ENCODE peak calls at places on chromosomes 4 and X, in four cellular contexts. G is WTC11, K is K562, A is HepG2. C is an unnamed sample.
A peak's percentile ranks its signal among the peaks of the same experiment; 100 is the strongest.

GRCh38 chr4:173538148-173538902 is 8.3 kb upstream of the HAND2 start:
- DNase-seq in K (no peak), A (no peak), G (peak; percentile 49), C (peak; percentile 39)

GRCh38 chr4:41318839-41319530 is 62.3 kb downstream of the UCHL1 start:
- DNase-seq in A (peak; percentile 4), K (no peak), G (no peak), C (no peak)

GRCh38 chr4:138702471-138702870 is 313.1 kb upstream of the NOCT start:
- DNase-seq in G (no peak), K (no peak), A (no peak), C (no peak)

GRCh38 chrX:64975491-64975890 is 759 bp downstream of the ZC4H2 start:
- DNase-seq in G (peak; percentile 38), A (peak; percentile 2), K (no peak), C (peak; percentile 25)

GRCh38 chr4:101515099-101515498 is 167.8 kb upstream of the PPP3CA start:
- DNase-seq in A (no peak), G (no peak), K (no peak), C (no peak)

GRCh38 chrX:152444338-152444737 is 6.8 kb downstream of the GABRA3 start:
- DNase-seq in A (no peak), G (no peak), K (no peak), C (no peak)

GRCh38 chrX:8084023-8084422 is 87.0 kb downstream of the VCX2 start:
- DNase-seq in K (no peak), G (no peak), A (no peak), C (no peak)

GRCh38 chr4:159290321-159291030 is 187.6 kb downstream of the RAPGEF2 start:
- DNase-seq in K (no peak), A (no peak), G (no peak), C (no peak)

GRCh38 chr4:161287678-161288352 is 876.0 kb downstream of the FSTL5 start:
- DNase-seq in K (no peak), G (no peak), A (no peak), C (peak; percentile 4)

GRCh38 chr4:14837860-14838259 is 164.4 kb upstream of the CPEB2 start:
- DNase-seq in K (no peak), G (peak; percentile 19), A (no peak), C (no peak)

GRCh38 chrX:56763556-56764152 is 34.6 kb downstream of the NBDY start:
- DNase-seq in G (no peak), K (no peak), A (peak; percentile 15), C (peak; percentile 35)

GRCh38 chr4:184807797-184808718 is 17.7 kb downstream of the ACSL1 start:
- DNase-seq in K (no peak), A (peak; percentile 85), G (peak; percentile 62), C (no peak)

GRCh38 chr4:98343640-98344039 is 82.5 kb downstream of the RAP1GDS1 start:
- DNase-seq in K (no peak), A (no peak), G (no peak), C (no peak)

GRCh38 chr4:113837397-113837796 is 75.9 kb upstream of the CAMK2D start:
- DNase-seq in G (no peak), A (no peak), K (no peak), C (no peak)

GRCh38 chrX:37986893-37987292 is 19.5 kb upstream of the SYTL5 start:
- DNase-seq in K (no peak), G (no peak), A (peak; percentile 10), C (no peak)

GRCh38 chr4:131258361-131258760 is 1890.7 kb upstream of the PCDH10 start:
- DNase-seq in K (no peak), A (no peak), G (no peak), C (no peak)

GRCh38 chr4:111209706-111210105 is 586.8 kb upstream of the PITX2 start:
- DNase-seq in A (no peak), G (no peak), K (no peak), C (no peak)

GRCh38 chr4:13427599-13428325 is 56.4 kb downstream of the RAB28 start:
- DNase-seq in A (no peak), G (no peak), K (no peak), C (no peak)

GRCh38 chr4:78612398-78613005 is 60.9 kb downstream of the ANXA3 start:
- DNase-seq in A (peak; percentile 21), G (no peak), K (no peak), C (peak; percentile 14)

GRCh38 chr4:18568600-18568999 is 547.0 kb upstream of the LCORL start:
- DNase-seq in A (no peak), K (no peak), G (no peak), C (no peak)

GRCh38 chr4:162644346-162644745 is 480.5 kb upstream of the FSTL5 start:
- DNase-seq in G (no peak), K (no peak), A (no peak), C (no peak)

GRCh38 chrX:45715787-45716186 is 515.1 kb upstream of the DIPK2B start:
- DNase-seq in G (no peak), A (no peak), K (no peak), C (no peak)

GRCh38 chr4:3440979-3441500 is 728 bp upstream of the HGFAC start:
- DNase-seq in A (no peak), K (no peak), G (no peak), C (no peak)

GRCh38 chrX:67779099-67779498 is 235.3 kb downstream of the AR start:
- DNase-seq in A (no peak), K (no peak), G (no peak), C (no peak)

DNA sequence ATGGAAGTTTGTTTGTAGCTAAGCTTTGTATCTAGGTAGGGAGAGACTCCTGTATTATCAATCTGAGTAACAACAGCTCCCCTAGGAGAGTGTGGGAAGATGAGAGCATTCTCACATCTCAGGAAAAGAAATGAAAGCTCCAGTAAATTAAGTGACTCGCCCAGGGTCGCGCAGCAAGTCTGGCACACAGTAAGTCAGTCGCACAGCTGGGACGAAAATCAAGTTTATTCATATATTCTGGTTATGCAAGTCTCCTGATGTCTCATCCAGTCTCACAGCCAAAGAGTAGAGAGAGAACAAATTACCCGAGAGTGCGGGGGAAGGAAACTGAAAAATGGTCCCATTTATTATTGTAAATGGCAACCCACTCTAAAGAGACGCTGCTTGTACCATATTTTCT is 216.1 kb downstream of the STK32B start:
- DNase-seq in G (no peak), A (no peak), K (no peak), C (no peak)
- TF ChIP-seq ELF4 in G (no peak), A (no peak), K (no peak), C (no peak)

DNA sequence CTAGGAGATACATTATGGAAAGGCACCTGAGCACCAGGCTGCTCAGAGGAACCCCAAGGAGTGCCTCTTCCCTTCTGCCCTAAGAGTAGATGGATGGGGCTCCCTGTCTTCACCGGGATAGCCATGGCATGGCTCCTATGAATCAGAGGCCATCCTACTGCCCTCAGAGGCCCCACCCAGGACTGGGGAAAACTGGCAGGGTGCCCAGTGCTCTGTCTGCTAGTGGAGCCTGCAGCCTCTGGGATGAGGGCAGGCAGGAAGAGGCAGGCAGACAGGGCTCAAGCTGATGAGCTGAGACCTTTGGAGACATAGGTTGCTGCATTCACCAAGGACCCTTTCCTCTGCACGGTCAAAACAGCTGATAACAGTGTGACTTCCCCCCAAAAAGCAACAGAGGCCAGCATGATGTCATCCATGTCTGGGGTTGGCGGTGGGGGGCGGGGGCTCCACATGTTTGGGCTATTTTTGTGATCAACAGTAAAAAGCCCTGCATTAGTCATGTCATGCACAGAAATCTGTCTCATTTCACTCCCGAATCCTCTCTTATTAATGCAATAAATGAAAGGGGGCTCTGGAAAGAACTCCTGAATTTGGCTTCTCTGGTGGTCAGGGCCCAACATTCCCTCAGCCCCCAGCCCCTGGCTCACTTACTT is 207.6 kb upstream of the MAMLD1 start:
- DNase-seq in K (no peak), A (no peak), G (no peak), C (no peak)
- TF ChIP-seq ELF4 in K (no peak), A (no peak), G (no peak), C (no peak)

GRCh38 chr4:26596843-26597242 is 13.0 kb downstream of the TBC1D19 start:
- DNase-seq in K (no peak), A (no peak), G (no peak), C (no peak)
- TF ChIP-seq ELF4 in K (no peak), A (no peak), G (no peak), C (no peak)

GRCh38 chrX:149129767-149130166 is 375.3 kb downstream of the IDS start:
- DNase-seq in G (no peak), K (no peak), A (no peak), C (no peak)

GRCh38 chrX:149131780-149132179 is 373.3 kb downstream of the IDS start:
- DNase-seq in A (no peak), G (no peak), K (no peak), C (no peak)
- TF ChIP-seq ELF4 in A (no peak), G (no peak), K (no peak), C (no peak)

DNA sequence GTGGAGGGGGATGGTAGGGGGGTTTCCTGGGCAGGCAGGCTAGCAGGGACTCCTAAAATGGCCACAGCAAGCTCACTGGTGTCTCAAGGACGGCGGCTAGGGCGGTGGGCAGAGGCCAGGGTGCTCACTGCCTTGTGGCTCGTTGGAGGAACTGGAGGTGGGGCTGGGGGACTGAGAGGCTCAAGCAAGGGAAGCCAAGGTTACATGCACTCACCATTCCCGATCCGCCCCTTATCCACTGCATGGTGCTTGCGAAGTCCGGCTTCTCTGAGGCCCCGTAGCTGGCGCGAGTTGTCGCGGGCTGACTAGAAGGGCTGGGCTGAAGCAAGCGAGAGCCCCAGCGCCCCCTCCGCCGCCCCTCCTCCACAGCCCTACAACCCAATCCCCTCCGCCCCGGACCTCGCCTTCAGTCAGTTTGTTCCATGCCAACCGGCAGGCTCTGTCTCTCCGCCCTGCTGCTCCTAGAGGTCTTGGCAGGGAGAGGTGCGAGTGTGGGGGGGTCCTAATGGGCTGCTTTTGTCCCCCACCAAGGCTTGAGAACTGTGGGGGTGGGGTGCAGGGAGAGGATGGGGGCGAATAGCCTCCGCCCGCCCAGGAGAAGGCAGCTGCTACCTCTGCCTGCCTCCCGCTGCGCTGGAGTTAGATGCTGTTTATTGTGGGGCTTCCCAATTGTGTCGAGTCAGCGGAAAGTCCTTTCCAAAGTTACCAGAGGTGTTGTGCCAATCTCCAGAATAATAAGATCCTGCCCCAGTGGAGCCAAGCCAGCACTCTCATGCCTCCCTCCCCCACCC is at the start of gene ARHGEF9:
- DNase-seq in G (peak; percentile 64), K (no peak), A (no peak), C (no peak)
- TF ChIP-seq ELF4 in G (no peak), K (no peak), A (no peak), C (no peak)